ENCODE peak calls at places on chromosomes 16 and 17, in seven cellular contexts. X is astrocyte of the spinal cord, Y is thoracic aorta, O is epithelial cell of esophagus, F is psoas muscle, M is HCT116, R is dorsolateral prefrontal cortex. N is an unnamed sample.

GRCh38 chr16:12664334-12664733 is 139.4 kb downstream of the CPPED1 start:
- DNase-seq in O (no peak), M (no peak), Y (no peak), F (no peak), X (no peak), R (no peak), N (no peak)

GRCh38 chr16:880471-881171 is 80.1 kb upstream of the GNG13 start:
- DNase-seq in Y (no peak), M (no peak), O (no peak), R (no peak), F (no peak), X (no peak), N (peak)

GRCh38 chr16:47779201-47780016 is 318.3 kb downstream of the PHKB start:
- DNase-seq in F (no peak), Y (no peak), R (peak), M (no peak), X (no peak), O (no peak), N (no peak)

GRCh38 chr16:47492428-47493357 is 31.6 kb downstream of the PHKB start:
- DNase-seq in R (no peak), O (no peak), X (peak), F (peak), Y (peak), M (no peak), N (peak)

GRCh38 chr16:15811778-15812750 is 44.8 kb downstream of the MYH11 start:
- DNase-seq in X (peak), M (no peak), Y (peak), O (peak), F (no peak), R (no peak), N (no peak)

GRCh38 chr16:24013733-24014645 is 178.2 kb downstream of the PRKCB start:
- DNase-seq in R (no peak), Y (no peak), M (no peak), F (no peak), X (no peak), O (no peak), N (peak)

GRCh38 chr16:2385441-2385840 is 43.8 kb upstream of the CCNF start:
- DNase-seq in R (no peak), F (no peak), M (no peak), X (no peak), O (peak), Y (no peak), N (no peak)

GRCh38 chr16:69554495-69554894 is 11.3 kb upstream of the NFAT5 start:
- DNase-seq in Y (no peak), M (no peak), O (no peak), R (no peak), F (no peak), X (no peak), N (no peak)

GRCh38 chr17:7027335-7027734 is 4.5 kb downstream of the BCL6B start:
- DNase-seq in O (no peak), F (no peak), Y (no peak), M (no peak), R (no peak), X (no peak), N (no peak)

GRCh38 chr16:56343661-56344517 is 81.5 kb downstream of the AMFR start:
- DNase-seq in Y (no peak), X (no peak), O (peak), M (no peak), F (no peak), R (no peak), N (no peak)

GRCh38 chr16:85902366-85903155 is 3.6 kb downstream of the IRF8 start:
- DNase-seq in Y (no peak), X (no peak), M (no peak), R (no peak), F (no peak), O (no peak), N (no peak)

GRCh38 chr17:40111221-40112128 is 10.3 kb upstream of the MSL1 start:
- DNase-seq in X (peak), R (no peak), F (peak), O (peak), M (peak), Y (peak), N (peak)
- TF ChIP-seq CTCF in X (peak), R (peak), F (peak), O (peak), M (peak), Y (peak), N (peak)

GRCh38 chr17:58096892-58097291 is 13.7 kb downstream of the DYNLL2 start:
- DNase-seq in X (no peak), M (no peak), F (no peak), Y (no peak), R (no peak), O (no peak), N (no peak)
- TF ChIP-seq CTCF in X (peak), M (peak), F (no peak), Y (no peak), R (no peak), O (no peak), N (no peak)

DNA sequence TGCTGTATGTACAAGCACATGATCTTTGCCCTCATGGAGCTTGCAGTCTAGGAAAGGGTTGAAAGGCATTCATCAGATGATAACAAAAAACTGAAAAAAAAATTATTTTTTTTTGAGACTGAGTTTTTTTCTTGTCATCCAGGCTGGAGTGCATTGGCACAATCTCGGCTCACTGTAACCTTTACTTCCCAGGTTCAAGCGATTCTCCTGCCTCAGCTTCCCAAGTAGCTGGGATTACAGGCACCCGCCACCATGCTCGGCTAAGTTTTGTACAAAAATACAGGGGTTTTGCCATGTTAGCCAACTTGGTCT is 38.7 kb upstream of the BCAS3 start:
- DNase-seq in X (no peak), Y (no peak), F (no peak), R (no peak), M (no peak), O (no peak), N (no peak)
- TF ChIP-seq CTCF in X (no peak), Y (no peak), F (no peak), R (no peak), M (no peak), O (no peak), N (peak)

GRCh38 chr17:48522990-48523389 is 7.8 kb downstream of the HOXB1 start:
- DNase-seq in O (no peak), M (no peak), X (no peak), R (no peak), Y (no peak), F (no peak), N (no peak)
- TF ChIP-seq CTCF in O (no peak), M (peak), X (peak), R (no peak), Y (no peak), F (no peak), N (no peak)

GRCh38 chr17:64496348-64496785 is 487 bp downstream of the POLG2 start:
- DNase-seq in M (no peak), F (no peak), Y (no peak), O (peak), X (no peak), R (no peak), N (peak)

GRCh38 chr17:64491995-64492394 is 4.9 kb downstream of the POLG2 start:
- DNase-seq in X (peak), Y (no peak), F (no peak), O (no peak), M (no peak), R (no peak), N (no peak)

GRCh38 chr17:64494121-64494520 is 2.7 kb downstream of the POLG2 start:
- DNase-seq in Y (no peak), O (no peak), X (no peak), R (no peak), M (no peak), F (no peak), N (no peak)

GRCh38 chr17:64491034-64491860 is 5.6 kb downstream of the POLG2 start:
- DNase-seq in R (no peak), X (peak), Y (no peak), F (no peak), M (no peak), O (peak), N (peak)

GRCh38 chr17:64492481-64493109 is 4.3 kb downstream of the POLG2 start:
- DNase-seq in O (peak), F (no peak), R (no peak), X (peak), Y (no peak), M (no peak), N (no peak)
- TF ChIP-seq CTCF in O (peak), F (peak), R (peak), X (peak), Y (peak), M (peak), N (peak)